ENCODE peak calls at places on chromosomes 7 and 10, in five cellular contexts. X is cardiac fibroblast, A is brain microvascular endothelial cell, F is IMR-90, H is thoracic aorta. T is an unnamed sample.

GRCh38 chr7:92366730-92367129 is 80.6 kb upstream of the GATAD1 start:
- DNase-seq in H (no peak), F (peak), A (peak), X (peak), T (no peak)

GRCh38 chr7:20083781-20084180 is 133.4 kb downstream of the MACC1 start:
- DNase-seq in F (peak), H (no peak), X (peak), A (peak), T (no peak)

GRCh38 chr7:133230591-133231194 is 22.2 kb upstream of the EXOC4 start:
- DNase-seq in F (peak), H (no peak), A (peak), X (peak), T (peak)

GRCh38 chr10:3486346-3487065 is 298.5 kb downstream of the KLF6 start:
- DNase-seq in H (no peak), A (no peak), X (no peak), F (peak), T (peak)

GRCh38 chr10:114821915-114822770 is 563 bp downstream of the FHIP2A start:
- DNase-seq in H (no peak), F (peak), X (peak), A (peak), T (peak)

GRCh38 chr7:134943785-134944400 is 42.4 kb upstream of the AGBL3 start:
- DNase-seq in A (no peak), X (peak), H (no peak), F (peak), T (no peak)

GRCh38 chr7:117834983-117835664 is 38.1 kb downstream of the CTTNBP2 start:
- DNase-seq in F (no peak), X (no peak), H (no peak), A (no peak), T (no peak)

GRCh38 chr7:47181609-47182264 is 400.2 kb downstream of the TNS3 start:
- DNase-seq in A (no peak), X (no peak), F (no peak), H (no peak), T (peak)

GRCh38 chr7:76356823-76357222 is 2.0 kb downstream of the YWHAG start:
- DNase-seq in F (peak), H (no peak), A (no peak), X (no peak), T (no peak)

GRCh38 chr10:128026620-128027281 is 99.5 kb downstream of the MKI67 start:
- DNase-seq in X (no peak), A (no peak), F (no peak), H (no peak), T (no peak)

GRCh38 chr10:101749033-101749432 is 26.9 kb downstream of the FGF8 start:
- DNase-seq in A (no peak), F (no peak), X (peak), H (no peak), T (no peak)

GRCh38 chr10:109974509-109975191 is 33.1 kb upstream of the ADD3 start:
- DNase-seq in A (peak), X (peak), F (peak), H (no peak), T (no peak)

GRCh38 chr10:117993166-117993565 is 53.6 kb downstream of the RAB11FIP2 start:
- DNase-seq in H (no peak), X (no peak), F (no peak), A (no peak), T (no peak)

GRCh38 chr10:68561804-68562649 is 1.9 kb downstream of the TET1 start:
- DNase-seq in F (no peak), X (no peak), A (no peak), H (no peak), T (no peak)

GRCh38 chr10:119396008-119396708 is 146.4 kb downstream of the RGS10 start:
- DNase-seq in H (no peak), F (no peak), A (no peak), X (no peak), T (no peak)

GRCh38 chr10:73649876-73650536 is 5.8 kb downstream of the SYNPO2L start:
- DNase-seq in H (no peak), F (peak), A (no peak), X (no peak), T (no peak)

GRCh38 chr10:106897631-106898161 is 266.8 kb downstream of the SORCS1 start:
- DNase-seq in A (no peak), F (no peak), H (no peak), X (no peak), T (no peak)

GRCh38 chr7:94336009-94336408 is 58.7 kb upstream of the COL1A2 start:
- DNase-seq in F (peak), H (no peak), A (no peak), X (no peak), T (no peak)

GRCh38 chr10:113552723-113553122 is at the start of gene HABP2:
- DNase-seq in H (no peak), A (no peak), F (no peak), X (no peak), T (peak)

GRCh38 chr10:31146496-31147219 is 115.0 kb upstream of the ZNF438 start:
- DNase-seq in H (no peak), A (peak), F (peak), X (peak), T (no peak)

GRCh38 chr7:116674508-116675173 is 2.6 kb downstream of the MET start:
- DNase-seq in A (no peak), H (no peak), F (peak), X (no peak), T (no peak)

GRCh38 chr7:28409716-28410627 is 2.3 kb upstream of the CREB5 start:
- DNase-seq in A (peak), H (no peak), X (peak), F (peak), T (peak)

GRCh38 chr7:81064446-81064845 is 145.6 kb upstream of the SEMA3C start:
- DNase-seq in F (peak), X (peak), A (no peak), H (no peak), T (no peak)

GRCh38 chr7:108630002-108630401 is 60.3 kb downstream of the DNAJB9 start:
- DNase-seq in F (peak), H (no peak), A (peak), X (peak), T (no peak)

GRCh38 chr7:108292541-108292940 is 162.4 kb upstream of the LAMB4 start:
- DNase-seq in X (peak), A (no peak), H (no peak), F (no peak), T (no peak)

GRCh38 chr10:127877116-127877515 is 15.6 kb downstream of the CLRN3 start:
- DNase-seq in X (no peak), H (no peak), F (no peak), A (no peak), T (no peak)

GRCh38 chr10:7855205-7855604 is 36.9 kb downstream of the TAF3 start:
- DNase-seq in A (no peak), X (no peak), F (no peak), H (no peak), T (no peak)

GRCh38 chr10:110860576-110861241 is 11.0 kb upstream of the PDCD4 start:
- DNase-seq in A (no peak), H (no peak), X (no peak), F (no peak), T (no peak)

DNA sequence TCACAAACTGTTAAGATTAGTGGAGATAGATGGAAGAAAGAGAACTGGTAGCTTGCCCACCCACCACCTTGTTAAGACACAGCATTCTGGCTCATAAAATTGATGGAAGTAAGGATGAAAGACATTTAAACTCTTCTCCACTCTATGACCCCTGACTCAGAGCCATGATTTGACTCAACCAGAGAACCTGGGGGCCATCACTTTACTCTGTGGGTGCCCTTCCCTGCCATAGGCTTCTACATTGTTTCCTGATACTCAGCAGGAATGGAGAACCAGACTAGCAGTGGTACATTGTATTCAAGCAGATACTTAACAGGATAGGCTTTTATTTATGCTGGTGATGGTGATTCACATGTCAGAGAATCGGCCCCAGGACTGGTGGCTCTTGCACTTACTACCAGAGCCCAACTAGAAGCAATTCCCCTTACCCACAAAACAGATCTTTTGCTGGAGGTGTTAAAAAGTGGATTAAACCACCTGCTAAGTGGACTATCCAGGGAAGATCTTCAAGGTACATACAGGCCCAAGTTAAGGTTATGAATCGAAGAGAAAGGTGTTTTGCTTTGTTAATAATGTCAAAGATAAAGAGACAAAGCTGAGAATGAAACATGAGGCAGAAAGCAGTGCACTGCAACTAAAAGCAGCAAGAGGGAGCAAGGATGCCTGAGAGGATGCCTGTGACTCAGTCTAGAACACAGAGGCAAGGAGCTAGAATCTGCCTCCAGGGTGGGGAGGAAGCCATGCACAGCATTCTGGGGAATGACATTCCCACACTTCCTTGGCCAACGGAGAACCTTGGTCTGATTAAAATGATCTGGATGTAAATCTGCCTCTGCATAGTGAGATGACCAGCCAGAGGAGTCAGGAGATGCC is 36.0 kb upstream of the GLI3 start:
- DNase-seq in X (peak), A (peak), F (peak), H (no peak), T (no peak)
- TF ChIP-seq CTCF in X (peak), A (peak), F (peak), H (no peak), T (no peak)

GRCh38 chr7:2510130-2510776 is 9.3 kb upstream of the LFNG start:
- DNase-seq in X (no peak), H (no peak), A (no peak), F (no peak), T (no peak)
- H3K4me3 ChIP-seq in X (no peak), H (no peak), A (no peak), F (no peak), T (no peak)

GRCh38 chr7:151028948-151029501 is 775 bp downstream of the ABCB8 start:
- DNase-seq in H (no peak), A (no peak), F (no peak), X (no peak), T (no peak)
- TF ChIP-seq CTCF in H (peak), A (no peak), F (no peak), X (no peak), T (no peak)

GRCh38 chr7:5523052-5523711 is 99.5 kb upstream of the TNRC18 start:
- DNase-seq in A (no peak), F (peak), H (no peak), X (peak), T (no peak)

GRCh38 chr7:5525271-5526189 is 101.9 kb upstream of the TNRC18 start:
- DNase-seq in F (peak), H (no peak), A (no peak), X (peak), T (no peak)

GRCh38 chr7:5528071-5528814 is 104.6 kb upstream of the TNRC18 start:
- DNase-seq in H (no peak), A (no peak), X (peak), F (peak), T (peak)

GRCh38 chr7:5528815-5529442 is 105.3 kb upstream of the TNRC18 start:
- DNase-seq in H (no peak), X (no peak), F (no peak), A (no peak), T (no peak)

DNA sequence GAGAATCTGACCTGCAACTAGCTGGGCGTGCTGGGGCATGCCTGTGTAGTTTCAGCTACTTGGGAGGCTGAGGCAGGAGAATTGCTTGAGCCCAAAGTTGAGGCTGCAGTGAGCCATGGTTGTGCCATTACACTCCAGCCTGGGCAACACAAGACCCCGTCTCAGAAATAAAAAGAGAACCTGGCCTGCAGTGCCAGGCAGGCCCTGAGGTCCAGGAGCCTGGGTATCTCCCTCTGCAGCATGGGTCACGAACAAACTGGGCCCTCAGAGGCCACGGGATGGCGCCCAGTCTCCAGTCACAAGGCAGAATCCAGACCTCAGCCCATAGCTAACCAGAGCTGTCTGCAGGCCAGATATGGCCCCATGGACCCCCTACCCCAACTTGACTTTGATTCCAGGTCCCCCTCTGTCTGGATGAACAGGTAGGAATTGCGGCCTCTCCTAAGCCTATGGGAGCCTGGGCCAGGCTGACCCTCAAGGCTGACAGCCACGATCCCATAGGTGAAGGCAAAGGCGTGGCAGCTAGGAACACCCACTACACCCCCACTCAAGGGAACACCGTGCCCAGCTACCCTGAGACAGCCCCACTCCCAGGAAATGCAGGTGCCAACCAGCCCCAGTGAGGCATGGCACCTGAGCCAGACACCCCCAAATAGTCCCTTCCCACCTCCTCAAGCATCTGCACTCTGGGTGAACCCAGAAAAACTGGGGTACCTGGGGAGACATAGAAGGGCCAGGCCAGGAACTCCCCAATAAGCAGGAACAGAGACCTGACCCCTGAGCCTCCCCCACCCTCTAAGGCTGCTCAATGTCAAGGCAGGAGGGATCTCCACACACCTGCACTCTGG is 102.8 kb upstream of the TNRC18 start:
- DNase-seq in F (peak), X (peak), H (no peak), A (no peak), T (peak)
- H3K4me3 ChIP-seq in F (peak), X (peak), H (peak), A (peak), T (no peak)

GRCh38 chr10:28248092-28248491 is 54.8 kb downstream of the MPP7 start:
- DNase-seq in H (no peak), F (peak), X (peak), A (peak), T (no peak)

GRCh38 chr10:28253174-28253783 is 49.6 kb downstream of the MPP7 start:
- DNase-seq in X (no peak), H (no peak), A (no peak), F (no peak), T (no peak)

GRCh38 chr10:28249512-28249911 is 53.4 kb downstream of the MPP7 start:
- DNase-seq in H (no peak), A (no peak), X (no peak), F (no peak), T (no peak)

GRCh38 chr10:28250358-28250757 is 52.5 kb downstream of the MPP7 start:
- DNase-seq in F (peak), A (no peak), X (no peak), H (no peak), T (no peak)

GRCh38 chr10:28250782-28251181 is 52.1 kb downstream of the MPP7 start:
- DNase-seq in A (no peak), F (peak), X (peak), H (no peak), T (no peak)
- TF ChIP-seq CTCF in A (peak), F (peak), X (peak), H (peak), T (peak)